ENCODE peak calls at places on chromosome 20, in ten cellular contexts. D is heart right ventricle; I is CD8-positive, alpha-beta T cell; G is ovary; S is body of pancreas; N is upper lobe of left lung; M is fibroblast of lung; L is ascending aorta; E is HL-60; F is right lobe of liver. Y is an unnamed sample.

GRCh38 chr20:58875111-58875510 is 22.6 kb downstream of the GNAS start:
- DNase-seq in S (no peak), F (no peak), M (no peak), E (no peak), L (no peak), I (no peak), D (no peak), N (no peak), G (no peak), Y (no peak)

GRCh38 chr20:17557675-17558006 is 12.2 kb upstream of the DSTN start:
- DNase-seq in N (peak), S (peak), I (no peak), L (no peak), G (no peak), F (no peak), E (no peak), D (no peak), M (peak), Y (no peak)

GRCh38 chr20:9531581-9531980 is 17.2 kb downstream of the LAMP5 start:
- DNase-seq in I (no peak), M (no peak), L (no peak), F (no peak), S (no peak), E (no peak), D (no peak), N (no peak), G (no peak), Y (no peak)

GRCh38 chr20:25985597-25985996 is 288.9 kb upstream of the ZNF337 start:
- DNase-seq in D (no peak), L (no peak), F (no peak), M (no peak), I (no peak), E (no peak), N (no peak), G (no peak), S (no peak), Y (no peak)

GRCh38 chr20:420721-421574 is 12.8 kb downstream of the RBCK1 start:
- DNase-seq in M (no peak), N (no peak), E (peak), G (no peak), S (no peak), F (peak), L (no peak), I (no peak), D (no peak), Y (no peak)

GRCh38 chr20:2260250-2260649 is 35.6 kb upstream of the TGM3 start:
- DNase-seq in F (no peak), M (no peak), N (no peak), D (no peak), L (no peak), S (no peak), E (no peak), G (no peak), I (no peak), Y (no peak)

GRCh38 chr20:4820833-4821518 is 99.3 kb downstream of the PRND start:
- DNase-seq in G (peak), F (no peak), I (no peak), L (no peak), E (no peak), S (no peak), D (no peak), M (peak), N (no peak), Y (no peak)

GRCh38 chr20:10352934-10353866 is 80.8 kb downstream of the MKKS start:
- DNase-seq in M (peak), D (no peak), L (no peak), S (no peak), I (no peak), F (no peak), N (no peak), E (no peak), G (no peak), Y (no peak)

GRCh38 chr20:36908603-36909002 is 32.7 kb downstream of the TLDC2 start:
- DNase-seq in D (no peak), S (no peak), M (no peak), G (no peak), I (no peak), L (no peak), F (no peak), N (no peak), E (no peak), Y (no peak)

GRCh38 chr20:56091635-56092180 is 86.4 kb upstream of the CBLN4 start:
- DNase-seq in I (no peak), S (no peak), F (no peak), L (no peak), E (no peak), N (no peak), G (no peak), M (no peak), D (no peak), Y (no peak)

GRCh38 chr20:51318058-51318960 is 224.2 kb downstream of the NFATC2 start:
- DNase-seq in M (no peak), D (peak), N (peak), E (peak), G (no peak), I (peak), L (no peak), S (peak), F (peak), Y (no peak)
- TF ChIP-seq CTCF in M (peak), D (peak), N (peak), E (peak), G (no peak), I (peak), L (no peak), S (no peak), F (peak), Y (no peak)

DNA sequence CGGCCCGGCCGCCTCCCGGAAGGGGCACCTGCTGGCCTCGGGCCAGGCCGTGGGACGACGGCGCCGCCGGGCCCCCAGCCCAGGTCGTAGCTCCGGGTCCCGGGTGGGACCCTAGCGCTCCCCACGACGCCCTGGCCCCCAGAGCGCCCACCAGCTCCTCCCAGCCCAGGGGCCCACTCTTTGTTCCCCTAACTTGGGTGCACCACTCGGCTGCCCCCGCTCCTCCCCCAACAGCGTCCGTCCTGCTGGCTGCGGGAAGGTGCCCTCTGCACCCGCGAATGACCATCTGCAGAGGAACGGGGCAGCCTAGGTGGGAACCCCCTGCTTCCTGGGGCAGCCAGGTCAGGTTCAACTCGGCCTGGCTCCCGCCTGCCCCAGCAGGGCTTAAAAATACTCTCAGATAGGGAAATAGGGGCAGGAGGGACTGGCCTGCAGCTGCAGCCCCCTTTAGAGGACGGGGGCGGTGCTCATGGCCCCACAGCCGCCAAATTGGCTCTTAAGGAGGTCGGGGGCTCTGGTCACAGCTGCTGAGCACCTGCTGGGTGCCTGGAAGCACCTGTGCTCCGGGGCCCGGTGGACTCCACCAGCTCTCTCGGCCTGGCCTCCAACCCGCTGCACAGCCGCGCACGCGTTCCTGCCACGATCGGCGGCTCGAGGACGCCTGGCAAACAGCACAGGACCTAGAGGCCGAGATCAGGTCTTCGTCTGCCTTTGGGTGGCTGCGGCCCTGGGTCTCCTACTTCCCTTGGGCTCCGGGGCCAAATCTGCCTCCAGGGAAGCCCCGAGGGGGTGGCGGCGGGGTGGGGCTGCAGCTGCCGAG is 581 bp upstream of the LAMA5 start:
- DNase-seq in L (no peak), E (peak), F (no peak), D (peak), N (no peak), S (peak), I (no peak), G (no peak), M (no peak), Y (no peak)
- H3K27ac ChIP-seq in L (peak), E (no peak), F (peak), D (peak), N (peak), S (peak), I (no peak), G (peak), M (no peak), Y (peak)

GRCh38 chr20:38924718-38925117 is 1.5 kb upstream of the FAM83D start:
- DNase-seq in S (no peak), M (no peak), L (no peak), N (no peak), I (no peak), D (no peak), E (no peak), F (no peak), G (no peak), Y (no peak)

GRCh38 chr20:38927902-38928578 is 1.8 kb downstream of the FAM83D start:
- DNase-seq in E (peak), G (no peak), N (no peak), I (no peak), M (no peak), S (no peak), D (no peak), L (no peak), F (no peak), Y (no peak)

GRCh38 chr20:38926934-38927616 is 858 bp downstream of the FAM83D start:
- DNase-seq in G (no peak), D (no peak), M (peak), N (no peak), E (no peak), F (no peak), S (no peak), L (no peak), I (no peak), Y (no peak)

GRCh38 chr20:38930242-38930569 is 4.0 kb downstream of the FAM83D start:
- DNase-seq in N (no peak), D (no peak), F (no peak), M (no peak), L (no peak), G (no peak), E (no peak), S (no peak), I (no peak), Y (no peak)

DNA sequence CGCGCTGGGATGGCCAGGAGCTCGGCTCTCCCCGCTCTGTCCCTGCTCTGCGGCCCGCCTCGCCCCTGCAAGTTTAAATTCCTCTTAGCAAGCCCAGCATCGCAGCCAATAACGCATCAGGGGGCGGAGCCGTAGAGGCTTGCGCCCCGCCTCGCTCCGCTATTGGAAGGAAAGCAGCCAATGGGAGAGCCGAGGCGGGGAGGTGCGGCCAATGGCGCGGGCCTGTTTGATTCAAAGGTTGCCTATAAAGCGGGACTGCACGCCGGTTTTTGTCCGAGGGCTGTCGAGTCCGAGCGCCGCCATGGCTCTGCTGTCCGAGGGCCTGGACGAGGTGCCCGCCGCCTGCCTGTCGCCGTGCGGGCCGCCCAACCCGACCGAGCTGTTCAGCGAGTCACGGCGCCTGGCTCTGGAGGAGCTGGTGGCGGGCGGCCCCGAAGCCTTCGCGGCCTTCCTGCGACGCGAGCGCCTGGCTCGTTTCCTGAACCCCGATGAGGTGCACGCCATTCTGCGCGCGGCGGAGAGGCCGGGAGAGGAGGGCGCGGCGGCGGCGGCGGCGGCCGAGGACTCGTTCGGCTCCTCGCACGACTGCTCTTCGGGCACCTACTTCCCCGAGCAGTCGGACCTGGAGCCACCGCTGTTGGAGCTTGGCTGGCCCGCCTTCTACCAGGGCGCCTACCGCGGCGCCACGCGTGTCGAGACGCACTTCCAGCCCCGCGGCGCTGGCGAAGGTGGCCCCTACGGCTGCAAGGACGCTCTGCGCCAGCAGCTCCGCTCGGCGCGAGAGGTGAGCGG is at the start of gene FAM83D:
- DNase-seq in L (peak), F (peak), N (peak), E (peak), I (peak), M (peak), G (peak), D (peak), S (peak), Y (peak)
- TF ChIP-seq CTCF in L (no peak), F (no peak), N (peak), E (no peak), I (no peak), M (no peak), G (peak), D (peak), S (peak), Y (no peak)

DNA sequence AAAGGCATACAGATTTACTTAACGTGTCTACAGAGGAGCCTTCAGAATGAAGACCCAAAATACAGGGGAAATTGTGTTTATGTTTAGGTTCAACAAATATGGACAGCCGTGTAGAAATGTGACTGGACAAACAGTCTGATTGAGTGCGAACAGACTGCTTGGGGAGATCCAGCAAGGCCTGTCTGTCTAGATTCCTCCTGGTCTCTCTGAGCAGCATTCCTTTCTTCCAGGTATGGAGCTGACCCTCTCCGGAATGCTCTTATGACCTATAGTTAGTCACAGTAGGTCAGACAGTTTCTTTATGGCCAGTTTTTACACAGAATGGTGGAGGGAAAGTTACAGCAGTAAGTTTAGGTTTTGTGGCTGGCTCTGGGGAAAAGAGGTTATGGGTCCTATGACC is 9.0 kb downstream of the RIN2 start:
- DNase-seq in N (no peak), G (no peak), D (no peak), I (no peak), F (no peak), L (no peak), S (no peak), E (no peak), M (no peak), Y (no peak)
- H3K27ac ChIP-seq in N (peak), G (no peak), D (no peak), I (no peak), F (no peak), L (no peak), S (no peak), E (no peak), M (no peak), Y (no peak)

GRCh38 chr20:38175221-38176030 is 10.4 kb upstream of the TGM2 start:
- DNase-seq in N (no peak), S (no peak), D (no peak), M (no peak), I (no peak), E (no peak), F (no peak), L (no peak), G (no peak), Y (no peak)
- TF ChIP-seq CTCF in N (no peak), S (no peak), D (no peak), M (no peak), I (no peak), E (no peak), F (no peak), L (no peak), G (no peak), Y (no peak)

GRCh38 chr20:51665543-51666118 is 102.6 kb downstream of the ATP9A start:
- DNase-seq in F (no peak), G (no peak), N (no peak), M (no peak), I (no peak), L (no peak), S (no peak), E (no peak), D (no peak), Y (no peak)
- H3K27ac ChIP-seq in F (no peak), G (no peak), N (no peak), M (no peak), I (no peak), L (no peak), S (no peak), E (no peak), D (no peak), Y (no peak)

DNA sequence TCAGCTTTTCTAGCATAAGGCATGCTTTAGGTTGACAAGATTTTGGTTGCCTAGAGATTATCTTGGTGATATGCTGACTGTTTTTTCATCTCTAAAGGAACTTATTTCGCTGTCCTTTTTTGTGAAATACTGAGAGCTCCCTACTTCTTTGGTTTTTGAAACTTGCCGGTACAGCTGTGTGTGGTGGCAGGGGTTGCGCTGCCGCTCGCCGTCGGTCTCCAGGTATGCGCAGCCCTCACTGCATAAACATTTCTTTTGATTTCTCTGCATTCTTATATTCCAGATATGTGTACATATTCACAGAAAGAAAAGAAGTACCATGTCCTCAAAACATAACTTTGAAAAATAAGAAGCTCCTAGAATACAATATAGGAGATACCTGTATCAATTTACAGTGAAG is 106.4 kb upstream of the SYNDIG1 start:
- DNase-seq in D (no peak), E (no peak), L (no peak), M (no peak), S (no peak), N (no peak), F (no peak), G (no peak), I (no peak), Y (no peak)
- TF ChIP-seq CTCF in D (no peak), E (no peak), L (no peak), M (no peak), S (no peak), N (no peak), F (no peak), G (no peak), I (no peak), Y (no peak)

Y was measured in coronary artery.